ENCODE peak calls at places on chromosomes 11 and 22, in seven cellular contexts. One of them, this sample, is unnamed.

GRCh38 chr11:126546694-126547093 is 191.2 kb downstream of the ST3GAL4 start:
- DNase-seq in fibroblast of mammary gland: no peak
- DNase-seq in GM23248: no peak
- DNase-seq in psoas muscle: no peak
- DNase-seq in thoracic aorta: no peak
- DNase-seq in colonic mucosa: no peak
- DNase-seq in left ventricle myocardium inferior: no peak
- DNase-seq in this sample: no peak

GRCh38 chr11:19777032-19777341 is 64.3 kb downstream of the NAV2 start:
- DNase-seq in fibroblast of mammary gland: no peak
- DNase-seq in GM23248: peak
- DNase-seq in psoas muscle: no peak
- DNase-seq in thoracic aorta: no peak
- DNase-seq in colonic mucosa: peak
- DNase-seq in left ventricle myocardium inferior: no peak
- DNase-seq in this sample: peak

GRCh38 chr22:42796081-42796480 is 61.0 kb downstream of the ARFGAP3 start:
- DNase-seq in fibroblast of mammary gland: no peak
- DNase-seq in GM23248: no peak
- DNase-seq in psoas muscle: no peak
- DNase-seq in thoracic aorta: no peak
- DNase-seq in colonic mucosa: no peak
- DNase-seq in left ventricle myocardium inferior: no peak
- DNase-seq in this sample: no peak

GRCh38 chr11:64459016-64459415 is 100.1 kb downstream of the RPS6KA4 start:
- DNase-seq in fibroblast of mammary gland: no peak
- DNase-seq in GM23248: peak
- DNase-seq in psoas muscle: no peak
- DNase-seq in thoracic aorta: no peak
- DNase-seq in colonic mucosa: no peak
- DNase-seq in left ventricle myocardium inferior: no peak
- DNase-seq in this sample: peak

GRCh38 chr11:85170184-85170583 is 457.0 kb downstream of the DLG2 start:
- DNase-seq in fibroblast of mammary gland: peak
- DNase-seq in GM23248: peak
- DNase-seq in psoas muscle: no peak
- DNase-seq in thoracic aorta: no peak
- DNase-seq in colonic mucosa: no peak
- DNase-seq in left ventricle myocardium inferior: no peak
- DNase-seq in this sample: peak

GRCh38 chr11:69640995-69641581 is at the start of gene CCND1:
- DNase-seq in fibroblast of mammary gland: peak
- DNase-seq in GM23248: peak
- DNase-seq in psoas muscle: peak
- DNase-seq in thoracic aorta: peak
- DNase-seq in colonic mucosa: peak
- DNase-seq in left ventricle myocardium inferior: peak
- DNase-seq in this sample: peak

GRCh38 chr11:75195164-75195962 is 44.5 kb downstream of the SLCO2B1 start:
- DNase-seq in fibroblast of mammary gland: no peak
- DNase-seq in GM23248: no peak
- DNase-seq in psoas muscle: peak
- DNase-seq in thoracic aorta: no peak
- DNase-seq in colonic mucosa: peak
- DNase-seq in left ventricle myocardium inferior: peak
- DNase-seq in this sample: peak

GRCh38 chr11:106853850-106854401 is 164.3 kb downstream of the GUCY1A2 start:
- DNase-seq in fibroblast of mammary gland: no peak
- DNase-seq in GM23248: no peak
- DNase-seq in psoas muscle: no peak
- DNase-seq in thoracic aorta: no peak
- DNase-seq in colonic mucosa: no peak
- DNase-seq in left ventricle myocardium inferior: no peak
- DNase-seq in this sample: no peak

GRCh38 chr22:40729284-40729683 is 50.0 kb downstream of the MCHR1 start:
- DNase-seq in fibroblast of mammary gland: no peak
- DNase-seq in GM23248: no peak
- DNase-seq in psoas muscle: no peak
- DNase-seq in thoracic aorta: no peak
- DNase-seq in colonic mucosa: no peak
- DNase-seq in left ventricle myocardium inferior: no peak
- DNase-seq in this sample: no peak

GRCh38 chr11:108278546-108278945 is 55.7 kb downstream of the ATM start:
- DNase-seq in fibroblast of mammary gland: peak
- DNase-seq in GM23248: no peak
- DNase-seq in psoas muscle: no peak
- DNase-seq in thoracic aorta: no peak
- DNase-seq in colonic mucosa: no peak
- DNase-seq in left ventricle myocardium inferior: no peak
- DNase-seq in this sample: no peak

GRCh38 chr11:12599408-12600143 is 74.6 kb upstream of the TEAD1 start:
- DNase-seq in fibroblast of mammary gland: peak
- DNase-seq in GM23248: peak
- DNase-seq in psoas muscle: peak
- DNase-seq in thoracic aorta: no peak
- DNase-seq in colonic mucosa: peak
- DNase-seq in left ventricle myocardium inferior: peak
- DNase-seq in this sample: peak

GRCh38 chr11:8028766-8029165 is 41.6 kb downstream of the EIF3F start:
- DNase-seq in fibroblast of mammary gland: no peak
- DNase-seq in GM23248: no peak
- DNase-seq in psoas muscle: no peak
- DNase-seq in thoracic aorta: no peak
- DNase-seq in colonic mucosa: no peak
- DNase-seq in left ventricle myocardium inferior: no peak
- DNase-seq in this sample: no peak

GRCh38 chr11:74330065-74330858 is 18.8 kb upstream of the P4HA3 start:
- DNase-seq in fibroblast of mammary gland: peak
- DNase-seq in GM23248: peak
- DNase-seq in psoas muscle: no peak
- DNase-seq in thoracic aorta: no peak
- DNase-seq in colonic mucosa: no peak
- DNase-seq in left ventricle myocardium inferior: no peak
- DNase-seq in this sample: peak

GRCh38 chr11:45400594-45400993 is 114.5 kb upstream of the SYT13 start:
- DNase-seq in fibroblast of mammary gland: peak
- DNase-seq in GM23248: peak
- DNase-seq in psoas muscle: no peak
- DNase-seq in thoracic aorta: no peak
- DNase-seq in colonic mucosa: no peak
- DNase-seq in left ventricle myocardium inferior: no peak
- DNase-seq in this sample: peak

GRCh38 chr11:134607963-134608750 is 196.1 kb upstream of the B3GAT1 start:
- DNase-seq in fibroblast of mammary gland: no peak
- DNase-seq in GM23248: no peak
- DNase-seq in psoas muscle: no peak
- DNase-seq in thoracic aorta: no peak
- DNase-seq in colonic mucosa: no peak
- DNase-seq in left ventricle myocardium inferior: no peak
- DNase-seq in this sample: no peak

GRCh38 chr11:121762820-121763219 is 310.1 kb upstream of the SORL1-AS1 start:
- DNase-seq in fibroblast of mammary gland: peak
- DNase-seq in GM23248: peak
- DNase-seq in psoas muscle: no peak
- DNase-seq in thoracic aorta: no peak
- DNase-seq in colonic mucosa: no peak
- DNase-seq in left ventricle myocardium inferior: peak
- DNase-seq in this sample: peak

GRCh38 chr11:134655189-134655937 is 243.3 kb upstream of the B3GAT1 start:
- DNase-seq in fibroblast of mammary gland: no peak
- DNase-seq in GM23248: no peak
- DNase-seq in psoas muscle: no peak
- DNase-seq in thoracic aorta: no peak
- DNase-seq in colonic mucosa: peak
- DNase-seq in left ventricle myocardium inferior: no peak
- DNase-seq in this sample: no peak

GRCh38 chr22:30159561-30160353 is 79.5 kb downstream of the HORMAD2 start:
- DNase-seq in fibroblast of mammary gland: peak
- DNase-seq in GM23248: peak
- DNase-seq in psoas muscle: peak
- DNase-seq in thoracic aorta: no peak
- DNase-seq in colonic mucosa: no peak
- DNase-seq in left ventricle myocardium inferior: no peak
- DNase-seq in this sample: peak

GRCh38 chr11:128271401-128271800 is 316.0 kb downstream of the ETS1 start:
- DNase-seq in fibroblast of mammary gland: no peak
- DNase-seq in GM23248: no peak
- DNase-seq in psoas muscle: no peak
- DNase-seq in thoracic aorta: no peak
- DNase-seq in colonic mucosa: no peak
- DNase-seq in left ventricle myocardium inferior: no peak
- DNase-seq in this sample: no peak

GRCh38 chr22:33018232-33018864 is 39.8 kb downstream of the SYN3 start:
- DNase-seq in fibroblast of mammary gland: peak
- DNase-seq in GM23248: peak
- DNase-seq in psoas muscle: peak
- DNase-seq in thoracic aorta: no peak
- DNase-seq in colonic mucosa: peak
- DNase-seq in left ventricle myocardium inferior: peak
- DNase-seq in this sample: peak

GRCh38 chr11:46675288-46675851 is 25.0 kb downstream of the ARHGAP1 start:
- DNase-seq in fibroblast of mammary gland: peak
- DNase-seq in GM23248: peak
- DNase-seq in psoas muscle: peak
- DNase-seq in thoracic aorta: no peak
- DNase-seq in colonic mucosa: peak
- DNase-seq in left ventricle myocardium inferior: peak
- DNase-seq in this sample: peak

GRCh38 chr11:67022961-67023956 is at the start of gene SYT12:
- DNase-seq in fibroblast of mammary gland: no peak
- DNase-seq in GM23248: peak
- DNase-seq in psoas muscle: no peak
- DNase-seq in thoracic aorta: no peak
- DNase-seq in colonic mucosa: no peak
- DNase-seq in left ventricle myocardium inferior: no peak
- DNase-seq in this sample: no peak

GRCh38 chr11:3950996-3951662 is 95.7 kb downstream of the STIM1 start:
- DNase-seq in fibroblast of mammary gland: peak
- DNase-seq in GM23248: peak
- DNase-seq in psoas muscle: no peak
- DNase-seq in thoracic aorta: no peak
- DNase-seq in colonic mucosa: no peak
- DNase-seq in left ventricle myocardium inferior: no peak
- DNase-seq in this sample: peak

GRCh38 chr11:126766425-126766824 is 234.1 kb downstream of the KIRREL3 start:
- DNase-seq in fibroblast of mammary gland: no peak
- DNase-seq in GM23248: no peak
- DNase-seq in psoas muscle: no peak
- DNase-seq in thoracic aorta: no peak
- DNase-seq in colonic mucosa: peak
- DNase-seq in left ventricle myocardium inferior: no peak
- DNase-seq in this sample: no peak

DNA sequence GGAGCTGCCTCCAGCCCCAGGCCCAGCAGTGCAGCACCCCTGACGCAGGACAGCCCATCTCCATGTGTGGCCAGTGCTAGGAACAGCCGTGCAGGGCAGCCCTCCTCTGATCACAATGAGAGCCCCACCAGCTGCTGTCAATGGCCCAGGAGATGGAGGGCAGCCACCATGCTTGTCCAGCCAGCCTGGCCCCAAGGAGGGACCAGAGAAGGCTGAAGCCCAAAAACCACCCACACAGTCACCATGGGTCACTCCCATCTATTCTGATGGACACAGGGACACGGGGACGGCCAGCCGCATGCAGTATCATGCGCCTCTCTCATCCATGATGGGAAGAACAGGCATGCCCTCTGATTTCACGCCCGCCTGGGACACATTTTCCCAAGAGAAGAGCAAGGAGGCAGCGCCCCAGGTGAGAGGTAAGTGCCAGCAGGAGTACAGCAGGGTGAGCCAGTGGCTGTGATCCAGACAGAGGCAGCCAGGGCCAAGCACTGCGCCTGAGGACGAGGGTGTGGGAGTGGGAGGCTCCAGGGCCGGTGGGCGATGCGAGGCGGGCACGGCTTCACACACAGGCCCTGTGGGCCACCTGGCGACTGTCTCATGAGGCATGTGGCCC is 33.6 kb upstream of the GNB1L start:
- DNase-seq in fibroblast of mammary gland: no peak
- DNase-seq in GM23248: no peak
- DNase-seq in psoas muscle: peak
- DNase-seq in thoracic aorta: no peak
- DNase-seq in colonic mucosa: no peak
- DNase-seq in left ventricle myocardium inferior: peak
- DNase-seq in this sample: no peak
- H3K4me3 ChIP-seq in fibroblast of mammary gland: no peak
- H3K4me3 ChIP-seq in GM23248: no peak
- H3K4me3 ChIP-seq in psoas muscle: no peak
- H3K4me3 ChIP-seq in thoracic aorta: no peak
- H3K4me3 ChIP-seq in colonic mucosa: no peak
- H3K4me3 ChIP-seq in left ventricle myocardium inferior: no peak
- H3K4me3 ChIP-seq in this sample: no peak

GRCh38 chr11:114366331-114367243 is 33.7 kb downstream of the C11orf71 start:
- DNase-seq in fibroblast of mammary gland: peak
- DNase-seq in GM23248: peak
- DNase-seq in psoas muscle: no peak
- DNase-seq in thoracic aorta: no peak
- DNase-seq in colonic mucosa: no peak
- DNase-seq in left ventricle myocardium inferior: no peak
- DNase-seq in this sample: peak
- H3K4me3 ChIP-seq in fibroblast of mammary gland: no peak
- H3K4me3 ChIP-seq in GM23248: peak
- H3K4me3 ChIP-seq in psoas muscle: no peak
- H3K4me3 ChIP-seq in thoracic aorta: peak
- H3K4me3 ChIP-seq in colonic mucosa: no peak
- H3K4me3 ChIP-seq in left ventricle myocardium inferior: no peak
- H3K4me3 ChIP-seq in this sample: no peak

GRCh38 chr11:10778217-10778970 is 27.3 kb downstream of the CTR9 start:
- DNase-seq in fibroblast of mammary gland: peak
- DNase-seq in GM23248: peak
- DNase-seq in psoas muscle: peak
- DNase-seq in thoracic aorta: no peak
- DNase-seq in colonic mucosa: no peak
- DNase-seq in left ventricle myocardium inferior: peak
- DNase-seq in this sample: peak
- H3K4me3 ChIP-seq in fibroblast of mammary gland: peak
- H3K4me3 ChIP-seq in GM23248: peak
- H3K4me3 ChIP-seq in psoas muscle: no peak
- H3K4me3 ChIP-seq in thoracic aorta: no peak
- H3K4me3 ChIP-seq in colonic mucosa: no peak
- H3K4me3 ChIP-seq in left ventricle myocardium inferior: no peak
- H3K4me3 ChIP-seq in this sample: peak

GRCh38 chr11:48107188-48107704 is 109.4 kb upstream of the OR4B1 start:
- DNase-seq in fibroblast of mammary gland: peak
- DNase-seq in GM23248: peak
- DNase-seq in psoas muscle: no peak
- DNase-seq in thoracic aorta: no peak
- DNase-seq in colonic mucosa: no peak
- DNase-seq in left ventricle myocardium inferior: no peak
- DNase-seq in this sample: no peak

GRCh38 chr11:48108231-48109045 is 108.2 kb upstream of the OR4B1 start:
- DNase-seq in fibroblast of mammary gland: no peak
- DNase-seq in GM23248: no peak
- DNase-seq in psoas muscle: no peak
- DNase-seq in thoracic aorta: no peak
- DNase-seq in colonic mucosa: no peak
- DNase-seq in left ventricle myocardium inferior: no peak
- DNase-seq in this sample: no peak

GRCh38 chr11:48111941-48112340 is 104.7 kb upstream of the OR4B1 start:
- DNase-seq in fibroblast of mammary gland: no peak
- DNase-seq in GM23248: no peak
- DNase-seq in psoas muscle: no peak
- DNase-seq in thoracic aorta: no peak
- DNase-seq in colonic mucosa: no peak
- DNase-seq in left ventricle myocardium inferior: no peak
- DNase-seq in this sample: no peak

GRCh38 chr11:48109046-48109666 is 107.5 kb upstream of the OR4B1 start:
- DNase-seq in fibroblast of mammary gland: peak
- DNase-seq in GM23248: peak
- DNase-seq in psoas muscle: no peak
- DNase-seq in thoracic aorta: no peak
- DNase-seq in colonic mucosa: no peak
- DNase-seq in left ventricle myocardium inferior: no peak
- DNase-seq in this sample: peak

GRCh38 chr11:48110509-48110766 is 106.2 kb upstream of the OR4B1 start:
- DNase-seq in fibroblast of mammary gland: no peak
- DNase-seq in GM23248: no peak
- DNase-seq in psoas muscle: no peak
- DNase-seq in thoracic aorta: no peak
- DNase-seq in colonic mucosa: no peak
- DNase-seq in left ventricle myocardium inferior: no peak
- DNase-seq in this sample: no peak
- H3K4me3 ChIP-seq in fibroblast of mammary gland: no peak
- H3K4me3 ChIP-seq in GM23248: peak
- H3K4me3 ChIP-seq in psoas muscle: no peak
- H3K4me3 ChIP-seq in thoracic aorta: no peak
- H3K4me3 ChIP-seq in colonic mucosa: no peak
- H3K4me3 ChIP-seq in left ventricle myocardium inferior: no peak
- H3K4me3 ChIP-seq in this sample: no peak